ENCODE peak calls at places on chromosomes 7 and 10, in six cellular contexts. X, P, J, O, H and N are unnamed samples.

GRCh38 chr10:6009961-6010360 is 32.6 kb upstream of the IL15RA start:
- DNase-seq in X (no peak), P (peak), J (no peak), O (no peak), H (no peak), N (no peak)

GRCh38 chr10:13528875-13529713 is at the start of gene BEND7:
- DNase-seq in X (no peak), P (peak), J (peak), O (peak), H (no peak), N (peak)

GRCh38 chr10:18273039-18273438 is 132.8 kb downstream of the CACNB2 start:
- DNase-seq in X (no peak), P (no peak), J (no peak), O (no peak), H (no peak), N (no peak)

GRCh38 chr10:113979378-113979777 is 64.3 kb upstream of the ADRB1 start:
- DNase-seq in X (no peak), P (no peak), J (no peak), O (no peak), H (no peak), N (no peak)

GRCh38 chr7:115145512-115145911 is 223.6 kb downstream of the MDFIC start:
- DNase-seq in X (no peak), P (peak), J (no peak), O (no peak), H (peak), N (no peak)

GRCh38 chr10:127195571-127196226 is 692 bp downstream of the INSYN2A start:
- DNase-seq in X (no peak), P (peak), J (peak), O (no peak), H (no peak), N (no peak)

GRCh38 chr10:129397198-129397974 is 69.7 kb upstream of the MGMT start:
- DNase-seq in X (no peak), P (no peak), J (no peak), O (no peak), H (no peak), N (no peak)

GRCh38 chr10:25280076-25280475 is 105.3 kb downstream of the GPR158 start:
- DNase-seq in X (no peak), P (no peak), J (no peak), O (no peak), H (no peak), N (no peak)

GRCh38 chr10:43610636-43611035 is 4.4 kb downstream of the ZNF485 start:
- DNase-seq in X (no peak), P (peak), J (no peak), O (no peak), H (no peak), N (no peak)

GRCh38 chr7:137667633-137668387 is 179.0 kb downstream of the DGKI start:
- DNase-seq in X (no peak), P (peak), J (no peak), O (no peak), H (no peak), N (peak)

GRCh38 chr10:88980836-88981235 is 9.8 kb upstream of the FAS start:
- DNase-seq in X (no peak), P (no peak), J (no peak), O (no peak), H (no peak), N (no peak)

GRCh38 chr10:72001026-72001380 is 36.8 kb downstream of the CHST3 start:
- DNase-seq in X (no peak), P (no peak), J (peak), O (no peak), H (no peak), N (no peak)

GRCh38 chr7:28980504-28981281 is 22.6 kb upstream of the TRIL start:
- DNase-seq in X (no peak), P (peak), J (no peak), O (no peak), H (no peak), N (no peak)

GRCh38 chr7:8441106-8441590 is 7.7 kb downstream of the NXPH1 start:
- DNase-seq in X (no peak), P (no peak), J (no peak), O (no peak), H (no peak), N (no peak)

GRCh38 chr7:149147072-149147729 is at the start of gene ZNF398:
- DNase-seq in X (peak), P (peak), J (peak), O (peak), H (peak), N (peak)

GRCh38 chr7:123275036-123275753 is 75.4 kb upstream of the SLC13A1 start:
- DNase-seq in X (no peak), P (no peak), J (peak), O (no peak), H (no peak), N (no peak)

GRCh38 chr10:84933402-84933801 is 605.0 kb downstream of the CCSER2 start:
- DNase-seq in X (no peak), P (no peak), J (no peak), O (no peak), H (no peak), N (no peak)

GRCh38 chr10:84944187-84944586 is 615.8 kb downstream of the CCSER2 start:
- DNase-seq in X (no peak), P (no peak), J (no peak), O (no peak), H (no peak), N (no peak)

GRCh38 chr10:84943541-84943940 is 615.2 kb downstream of the CCSER2 start:
- DNase-seq in X (no peak), P (no peak), J (no peak), O (no peak), H (no peak), N (no peak)

GRCh38 chr10:84935772-84936171 is 607.4 kb downstream of the CCSER2 start:
- DNase-seq in X (no peak), P (no peak), J (no peak), O (no peak), H (no peak), N (no peak)

GRCh38 chr10:84938117-84938905 is 609.9 kb downstream of the CCSER2 start:
- DNase-seq in X (no peak), P (no peak), J (no peak), O (no peak), H (no peak), N (no peak)
- TF ChIP-seq SMC3 in X (no peak), P (no peak), J (no peak), O (no peak), H (no peak), N (no peak)

GRCh38 chr10:86258940-86259339 is 107.7 kb downstream of the GRID1 start:
- DNase-seq in X (no peak), P (no peak), J (peak), O (no peak), H (no peak), N (no peak)

GRCh38 chr10:86261933-86262665 is 104.5 kb downstream of the GRID1 start:
- DNase-seq in X (peak), P (no peak), J (no peak), O (peak), H (peak), N (peak)

GRCh38 chr10:86261470-86261869 is 105.1 kb downstream of the GRID1 start:
- DNase-seq in X (no peak), P (no peak), J (no peak), O (no peak), H (no peak), N (no peak)

GRCh38 chr10:86259901-86260562 is 106.6 kb downstream of the GRID1 start:
- DNase-seq in X (no peak), P (no peak), J (no peak), O (no peak), H (no peak), N (no peak)

GRCh38 chr10:86260564-86260963 is 106.0 kb downstream of the GRID1 start:
- DNase-seq in X (no peak), P (no peak), J (no peak), O (no peak), H (no peak), N (no peak)
- TF ChIP-seq SMC3 in X (no peak), P (no peak), J (no peak), O (no peak), H (no peak), N (no peak)

GRCh38 chr10:103442031-103442461 is 10.1 kb downstream of the CALHM2 start:
- DNase-seq in X (no peak), P (peak), J (no peak), O (no peak), H (no peak), N (no peak)
- TF ChIP-seq SMC3 in X (no peak), P (no peak), J (no peak), O (no peak), H (no peak), N (no peak)

DNA sequence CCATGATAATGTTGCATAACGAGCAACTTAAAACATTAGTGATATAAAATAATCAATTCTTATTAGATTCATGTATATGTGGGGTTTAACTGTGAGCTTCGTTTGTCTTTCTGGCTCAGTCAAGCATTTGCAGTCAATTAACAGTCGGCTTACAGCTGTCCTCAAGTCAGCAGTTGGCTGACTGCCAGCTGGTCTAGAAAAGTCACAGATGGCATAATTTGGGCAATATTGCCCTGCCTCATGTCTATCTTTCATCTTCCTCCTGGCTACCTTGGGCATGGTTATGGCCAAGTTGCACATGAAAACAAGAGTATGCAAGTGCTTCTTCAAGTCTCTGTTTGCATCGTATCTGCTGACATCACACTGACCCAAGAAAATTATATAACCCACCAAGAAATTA is 186.1 kb upstream of the ZWINT start:
- DNase-seq in X (no peak), P (no peak), J (peak), O (no peak), H (no peak), N (no peak)
- TF ChIP-seq SMC3 in X (no peak), P (no peak), J (no peak), O (no peak), H (no peak), N (no peak)

DNA sequence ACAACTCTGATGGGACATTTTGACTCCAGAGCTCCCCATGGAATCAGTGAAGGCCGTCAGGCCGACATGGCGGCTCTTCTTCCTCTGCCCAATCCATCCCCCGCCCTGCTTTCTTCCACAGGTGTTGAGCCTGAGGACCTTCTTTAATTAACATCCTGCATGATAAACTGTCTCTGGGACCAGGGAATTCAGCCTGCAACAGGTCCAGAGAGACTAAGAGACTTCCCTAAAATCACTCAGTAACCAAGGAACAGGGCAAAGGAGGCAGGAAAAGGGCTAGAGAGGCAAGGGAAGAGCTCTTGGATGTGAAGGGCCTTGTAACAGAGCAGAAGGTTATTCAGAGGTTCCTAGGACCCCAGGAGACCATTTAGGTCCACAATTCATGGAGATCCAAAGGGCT is 6.0 kb upstream of the PDLIM1 start:
- DNase-seq in X (no peak), P (no peak), J (no peak), O (no peak), H (no peak), N (no peak)
- TF ChIP-seq SMC3 in X (no peak), P (no peak), J (no peak), O (no peak), H (no peak), N (no peak)